ENCODE peak calls at places on chromosomes 1 and 21, in six cellular contexts. One of them, this sample, is unnamed.

GRCh38 chr1:9473032-9473792 is 66.1 kb upstream of the SLC25A33 start:
- DNase-seq in astrocyte of the spinal cord: peak; percentile 90
- DNase-seq in choroid plexus epithelial cell: peak; percentile 91
- DNase-seq in thyroid gland: peak; percentile 13
- DNase-seq in upper lobe of right lung: no peak
- DNase-seq in fibroblast of mammary gland: peak; percentile 93
- DNase-seq in this sample: peak; percentile 68

GRCh38 chr1:109383087-109383779 is 14.5 kb downstream of the SORT1 start:
- DNase-seq in astrocyte of the spinal cord: no peak
- DNase-seq in choroid plexus epithelial cell: no peak
- DNase-seq in thyroid gland: peak; percentile 40
- DNase-seq in upper lobe of right lung: no peak
- DNase-seq in fibroblast of mammary gland: no peak
- DNase-seq in this sample: no peak

GRCh38 chr1:229137274-229137673 is 133.6 kb upstream of the RAB4A start:
- DNase-seq in astrocyte of the spinal cord: no peak
- DNase-seq in choroid plexus epithelial cell: no peak
- DNase-seq in thyroid gland: no peak
- DNase-seq in upper lobe of right lung: no peak
- DNase-seq in fibroblast of mammary gland: no peak
- DNase-seq in this sample: no peak

GRCh38 chr1:180167721-180168467 is 13.2 kb downstream of the QSOX1 start:
- DNase-seq in astrocyte of the spinal cord: no peak
- DNase-seq in choroid plexus epithelial cell: peak; percentile 14
- DNase-seq in thyroid gland: no peak
- DNase-seq in upper lobe of right lung: peak; percentile 92
- DNase-seq in fibroblast of mammary gland: no peak
- DNase-seq in this sample: no peak

GRCh38 chr1:88800382-88801051 is 90.8 kb downstream of the GTF2B start:
- DNase-seq in astrocyte of the spinal cord: peak; percentile 27
- DNase-seq in choroid plexus epithelial cell: peak; percentile 78
- DNase-seq in thyroid gland: peak; percentile 22
- DNase-seq in upper lobe of right lung: no peak
- DNase-seq in fibroblast of mammary gland: peak; percentile 59
- DNase-seq in this sample: peak; percentile 11

GRCh38 chr1:212566522-212567479 is 41.8 kb upstream of the ATF3 start:
- DNase-seq in astrocyte of the spinal cord: peak; percentile 78
- DNase-seq in choroid plexus epithelial cell: peak; percentile 80
- DNase-seq in thyroid gland: peak; percentile 40
- DNase-seq in upper lobe of right lung: no peak
- DNase-seq in fibroblast of mammary gland: peak; percentile 77
- DNase-seq in this sample: peak; percentile 77

GRCh38 chr1:160354388-160354985 is 11.3 kb downstream of the NCSTN start:
- DNase-seq in astrocyte of the spinal cord: peak; percentile 22
- DNase-seq in choroid plexus epithelial cell: peak; percentile 53
- DNase-seq in thyroid gland: no peak
- DNase-seq in upper lobe of right lung: no peak
- DNase-seq in fibroblast of mammary gland: peak; percentile 28
- DNase-seq in this sample: no peak

GRCh38 chr1:22876359-22877111 is 96.1 kb downstream of the LACTBL1 start:
- DNase-seq in astrocyte of the spinal cord: peak; percentile 77
- DNase-seq in choroid plexus epithelial cell: peak; percentile 77
- DNase-seq in thyroid gland: no peak
- DNase-seq in upper lobe of right lung: no peak
- DNase-seq in fibroblast of mammary gland: peak; percentile 86
- DNase-seq in this sample: peak; percentile 39

GRCh38 chr1:221739018-221739676 is 2.7 kb downstream of the DUSP10 start:
- DNase-seq in astrocyte of the spinal cord: no peak
- DNase-seq in choroid plexus epithelial cell: no peak
- DNase-seq in thyroid gland: no peak
- DNase-seq in upper lobe of right lung: no peak
- DNase-seq in fibroblast of mammary gland: no peak
- DNase-seq in this sample: no peak
- H3K4me3 ChIP-seq in astrocyte of the spinal cord: no peak overlapping the region
- H3K4me3 ChIP-seq in choroid plexus epithelial cell: no peak overlapping the region
- H3K4me3 ChIP-seq in thyroid gland: no peak overlapping the region
- H3K4me3 ChIP-seq in upper lobe of right lung: no peak overlapping the region
- H3K4me3 ChIP-seq in fibroblast of mammary gland: no peak overlapping the region
- H3K4me3 ChIP-seq in this sample: no peak overlapping the region

GRCh38 chr1:1550087-1550486 is 9.7 kb upstream of the TMEM240 start:
- DNase-seq in astrocyte of the spinal cord: no peak
- DNase-seq in choroid plexus epithelial cell: no peak
- DNase-seq in thyroid gland: no peak
- DNase-seq in upper lobe of right lung: no peak
- DNase-seq in fibroblast of mammary gland: no peak
- DNase-seq in this sample: no peak

GRCh38 chr1:1548591-1548990 is 8.2 kb upstream of the TMEM240 start:
- DNase-seq in astrocyte of the spinal cord: no peak
- DNase-seq in choroid plexus epithelial cell: no peak
- DNase-seq in thyroid gland: no peak
- DNase-seq in upper lobe of right lung: no peak
- DNase-seq in fibroblast of mammary gland: no peak
- DNase-seq in this sample: no peak

GRCh38 chr1:1552263-1552639 is 11.8 kb upstream of the TMEM240 start:
- DNase-seq in astrocyte of the spinal cord: no peak
- DNase-seq in choroid plexus epithelial cell: no peak
- DNase-seq in thyroid gland: no peak
- DNase-seq in upper lobe of right lung: no peak
- DNase-seq in fibroblast of mammary gland: no peak
- DNase-seq in this sample: no peak

GRCh38 chr1:1551524-1552262 is 11.3 kb upstream of the TMEM240 start:
- DNase-seq in astrocyte of the spinal cord: no peak
- DNase-seq in choroid plexus epithelial cell: no peak
- DNase-seq in thyroid gland: no peak
- DNase-seq in upper lobe of right lung: no peak
- DNase-seq in fibroblast of mammary gland: no peak
- DNase-seq in this sample: no peak

GRCh38 chr1:1550591-1551432 is 10.4 kb upstream of the TMEM240 start:
- DNase-seq in astrocyte of the spinal cord: peak; percentile 63
- DNase-seq in choroid plexus epithelial cell: peak; percentile 85
- DNase-seq in thyroid gland: peak; percentile 20
- DNase-seq in upper lobe of right lung: no peak
- DNase-seq in fibroblast of mammary gland: peak; percentile 80
- DNase-seq in this sample: no peak
- TF ChIP-seq CTCF in astrocyte of the spinal cord: peak; percentile 65
- TF ChIP-seq CTCF in choroid plexus epithelial cell: peak; percentile 82
- TF ChIP-seq CTCF in thyroid gland: no peak
- TF ChIP-seq CTCF in upper lobe of right lung: peak; percentile 21
- TF ChIP-seq CTCF in fibroblast of mammary gland: peak; percentile 61
- TF ChIP-seq CTCF in this sample: peak; percentile 68

GRCh38 chr21:43334214-43334958 is 92.5 kb downstream of the SIK1 start:
- DNase-seq in astrocyte of the spinal cord: no peak
- DNase-seq in choroid plexus epithelial cell: no peak
- DNase-seq in thyroid gland: no peak
- DNase-seq in upper lobe of right lung: no peak
- DNase-seq in fibroblast of mammary gland: no peak
- DNase-seq in this sample: no peak

GRCh38 chr21:43333301-43334062 is 93.4 kb downstream of the SIK1 start:
- DNase-seq in astrocyte of the spinal cord: peak; percentile 84
- DNase-seq in choroid plexus epithelial cell: peak; percentile 89
- DNase-seq in thyroid gland: peak; percentile 57
- DNase-seq in upper lobe of right lung: peak; percentile 84
- DNase-seq in fibroblast of mammary gland: peak; percentile 84
- DNase-seq in this sample: peak; percentile 49

GRCh38 chr21:43332461-43332860 is 94.5 kb downstream of the SIK1 start:
- DNase-seq in astrocyte of the spinal cord: no peak
- DNase-seq in choroid plexus epithelial cell: no peak
- DNase-seq in thyroid gland: no peak
- DNase-seq in upper lobe of right lung: no peak
- DNase-seq in fibroblast of mammary gland: no peak
- DNase-seq in this sample: no peak

GRCh38 chr21:43331962-43332458 is 94.9 kb downstream of the SIK1 start:
- DNase-seq in astrocyte of the spinal cord: peak; percentile 95
- DNase-seq in choroid plexus epithelial cell: peak; percentile 97
- DNase-seq in thyroid gland: peak; percentile 52
- DNase-seq in upper lobe of right lung: no peak
- DNase-seq in fibroblast of mammary gland: peak; percentile 86
- DNase-seq in this sample: peak; percentile 80

GRCh38 chr21:43332872-43333300 is 94.0 kb downstream of the SIK1 start:
- DNase-seq in astrocyte of the spinal cord: peak; percentile 32
- DNase-seq in choroid plexus epithelial cell: peak; percentile 59
- DNase-seq in thyroid gland: no peak
- DNase-seq in upper lobe of right lung: no peak
- DNase-seq in fibroblast of mammary gland: peak; percentile 18
- DNase-seq in this sample: no peak
- H3K4me3 ChIP-seq in astrocyte of the spinal cord: no peak overlapping the region
- H3K4me3 ChIP-seq in choroid plexus epithelial cell: peak overlapping the region; percentile 16
- H3K4me3 ChIP-seq in thyroid gland: no peak overlapping the region
- H3K4me3 ChIP-seq in upper lobe of right lung: peak overlapping the region; percentile 19
- H3K4me3 ChIP-seq in fibroblast of mammary gland: no peak overlapping the region
- H3K4me3 ChIP-seq in this sample: no peak overlapping the region

GRCh38 chr1:59568158-59568935 is 246.4 kb upstream of the HOOK1 start:
- DNase-seq in astrocyte of the spinal cord: no peak
- DNase-seq in choroid plexus epithelial cell: peak; percentile 65
- DNase-seq in thyroid gland: no peak
- DNase-seq in upper lobe of right lung: no peak
- DNase-seq in fibroblast of mammary gland: no peak
- DNase-seq in this sample: no peak
- TF ChIP-seq CTCF in astrocyte of the spinal cord: no peak
- TF ChIP-seq CTCF in choroid plexus epithelial cell: peak; percentile 55
- TF ChIP-seq CTCF in thyroid gland: no peak
- TF ChIP-seq CTCF in upper lobe of right lung: no peak
- TF ChIP-seq CTCF in fibroblast of mammary gland: no peak
- TF ChIP-seq CTCF in this sample: peak; percentile 8

GRCh38 chr1:205192287-205192686 is 19.2 kb downstream of the DSTYK start:
- DNase-seq in astrocyte of the spinal cord: no peak
- DNase-seq in choroid plexus epithelial cell: no peak
- DNase-seq in thyroid gland: no peak
- DNase-seq in upper lobe of right lung: no peak
- DNase-seq in fibroblast of mammary gland: no peak
- DNase-seq in this sample: no peak
- H3K4me3 ChIP-seq in astrocyte of the spinal cord: no peak overlapping the region
- H3K4me3 ChIP-seq in choroid plexus epithelial cell: no peak overlapping the region
- H3K4me3 ChIP-seq in thyroid gland: no peak overlapping the region
- H3K4me3 ChIP-seq in upper lobe of right lung: no peak overlapping the region
- H3K4me3 ChIP-seq in fibroblast of mammary gland: no peak overlapping the region
- H3K4me3 ChIP-seq in this sample: no peak overlapping the region

GRCh38 chr1:237115035-237115434 is 73.1 kb downstream of the RYR2 start:
- DNase-seq in astrocyte of the spinal cord: no peak
- DNase-seq in choroid plexus epithelial cell: no peak
- DNase-seq in thyroid gland: no peak
- DNase-seq in upper lobe of right lung: no peak
- DNase-seq in fibroblast of mammary gland: no peak
- DNase-seq in this sample: no peak
- TF ChIP-seq CTCF in astrocyte of the spinal cord: no peak
- TF ChIP-seq CTCF in choroid plexus epithelial cell: no peak
- TF ChIP-seq CTCF in thyroid gland: no peak
- TF ChIP-seq CTCF in upper lobe of right lung: no peak
- TF ChIP-seq CTCF in fibroblast of mammary gland: no peak
- TF ChIP-seq CTCF in this sample: no peak

GRCh38 chr1:100134872-100135271 is 1.9 kb downstream of the TRMT13 start:
- DNase-seq in astrocyte of the spinal cord: no peak
- DNase-seq in choroid plexus epithelial cell: peak; percentile 32
- DNase-seq in thyroid gland: no peak
- DNase-seq in upper lobe of right lung: no peak
- DNase-seq in fibroblast of mammary gland: peak; percentile 7
- DNase-seq in this sample: no peak

GRCh38 chr1:100130552-100131077 is 2.1 kb downstream of the SASS6 start:
- DNase-seq in astrocyte of the spinal cord: no peak
- DNase-seq in choroid plexus epithelial cell: peak; percentile 53
- DNase-seq in thyroid gland: no peak
- DNase-seq in upper lobe of right lung: no peak
- DNase-seq in fibroblast of mammary gland: peak; percentile 46
- DNase-seq in this sample: no peak

GRCh38 chr1:100127226-100127625 is 5.5 kb downstream of the SASS6 start:
- DNase-seq in astrocyte of the spinal cord: no peak
- DNase-seq in choroid plexus epithelial cell: no peak
- DNase-seq in thyroid gland: no peak
- DNase-seq in upper lobe of right lung: no peak
- DNase-seq in fibroblast of mammary gland: no peak
- DNase-seq in this sample: no peak

GRCh38 chr1:100132566-100133477 is at the start of the genes SASS6 and TRMT13:
- DNase-seq in astrocyte of the spinal cord: peak; percentile 99
- DNase-seq in choroid plexus epithelial cell: peak; percentile 99
- DNase-seq in thyroid gland: peak; percentile 98
- DNase-seq in upper lobe of right lung: peak; percentile 98
- DNase-seq in fibroblast of mammary gland: peak; percentile 98
- DNase-seq in this sample: peak; percentile 97

DNA sequence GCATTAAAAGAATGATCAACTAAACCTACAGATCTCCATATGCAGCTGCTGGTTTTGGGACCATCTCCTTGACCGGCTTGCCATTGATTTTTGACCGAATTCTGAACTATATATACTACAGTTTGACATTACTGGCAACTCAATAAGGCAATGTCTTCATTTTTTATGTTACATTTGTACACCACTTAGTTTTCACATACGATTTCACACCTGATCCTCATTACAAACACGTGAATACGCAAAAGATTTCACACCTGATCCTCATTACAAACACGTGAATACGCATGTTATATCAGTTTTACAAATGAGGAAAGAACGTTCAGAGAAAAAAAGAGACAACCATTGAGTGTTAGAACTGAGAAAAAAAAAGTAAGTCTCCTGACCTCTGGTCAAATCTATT is 1.1 kb downstream of the SASS6 start:
- DNase-seq in astrocyte of the spinal cord: no peak
- DNase-seq in choroid plexus epithelial cell: no peak
- DNase-seq in thyroid gland: no peak
- DNase-seq in upper lobe of right lung: no peak
- DNase-seq in fibroblast of mammary gland: no peak
- DNase-seq in this sample: no peak
- H3K4me3 ChIP-seq in astrocyte of the spinal cord: peak overlapping the region; percentile 84
- H3K4me3 ChIP-seq in choroid plexus epithelial cell: peak overlapping the region; percentile 93
- H3K4me3 ChIP-seq in thyroid gland: no peak overlapping the region
- H3K4me3 ChIP-seq in upper lobe of right lung: no peak overlapping the region
- H3K4me3 ChIP-seq in fibroblast of mammary gland: peak overlapping the region; percentile 85
- H3K4me3 ChIP-seq in this sample: peak overlapping the region; percentile 98

GRCh38 chr1:71193153-71193552 is 112.3 kb upstream of the ZRANB2 start:
- DNase-seq in astrocyte of the spinal cord: peak; percentile 5
- DNase-seq in choroid plexus epithelial cell: no peak
- DNase-seq in thyroid gland: no peak
- DNase-seq in upper lobe of right lung: no peak
- DNase-seq in fibroblast of mammary gland: peak; percentile 56
- DNase-seq in this sample: no peak

GRCh38 chr1:71191520-71191919 is 110.7 kb upstream of the ZRANB2 start:
- DNase-seq in astrocyte of the spinal cord: no peak
- DNase-seq in choroid plexus epithelial cell: no peak
- DNase-seq in thyroid gland: no peak
- DNase-seq in upper lobe of right lung: no peak
- DNase-seq in fibroblast of mammary gland: no peak
- DNase-seq in this sample: no peak

GRCh38 chr1:71200503-71200902 is 119.7 kb upstream of the ZRANB2 start:
- DNase-seq in astrocyte of the spinal cord: no peak
- DNase-seq in choroid plexus epithelial cell: no peak
- DNase-seq in thyroid gland: no peak
- DNase-seq in upper lobe of right lung: no peak
- DNase-seq in fibroblast of mammary gland: no peak
- DNase-seq in this sample: no peak

GRCh38 chr1:71190843-71191242 is 110.0 kb upstream of the ZRANB2 start:
- DNase-seq in astrocyte of the spinal cord: no peak
- DNase-seq in choroid plexus epithelial cell: no peak
- DNase-seq in thyroid gland: no peak
- DNase-seq in upper lobe of right lung: no peak
- DNase-seq in fibroblast of mammary gland: no peak
- DNase-seq in this sample: no peak

GRCh38 chr1:71196685-71197084 is 115.8 kb upstream of the ZRANB2 start:
- DNase-seq in astrocyte of the spinal cord: peak; percentile 20
- DNase-seq in choroid plexus epithelial cell: peak; percentile 37
- DNase-seq in thyroid gland: no peak
- DNase-seq in upper lobe of right lung: no peak
- DNase-seq in fibroblast of mammary gland: peak; percentile 39
- DNase-seq in this sample: peak; percentile 15
- TF ChIP-seq CTCF in astrocyte of the spinal cord: peak; percentile 40
- TF ChIP-seq CTCF in choroid plexus epithelial cell: peak; percentile 34
- TF ChIP-seq CTCF in thyroid gland: no peak
- TF ChIP-seq CTCF in upper lobe of right lung: peak; percentile 45
- TF ChIP-seq CTCF in fibroblast of mammary gland: peak; percentile 51
- TF ChIP-seq CTCF in this sample: peak; percentile 19

This sample was measured in astrocyte of the cerebellum.